ENCODE peak calls at places on chromosome 12, in eight cellular contexts. W, L, J, M, H, N, R and D are unnamed samples.

GRCh38 chr12:107247650-107248049 is 154.3 kb upstream of the CRY1 start:
- DNase-seq in L (no peak), W (no peak), M (no peak), N (no peak), R (no peak), H (no peak), J (no peak), D (no peak)

GRCh38 chr12:13073191-13073590 is 29.0 kb downstream of the FAM234B start:
- DNase-seq in N (no peak), L (no peak), J (no peak), M (no peak), H (no peak), R (no peak), W (no peak), D (no peak)

GRCh38 chr12:6790496-6791150 is 1.3 kb downstream of the CD4 start:
- DNase-seq in W (no peak), N (no peak), R (no peak), H (peak), L (no peak), M (no peak), J (no peak), D (no peak)

GRCh38 chr12:48037267-48037915 is 33.1 kb upstream of the COL2A1 start:
- DNase-seq in L (no peak), W (no peak), N (no peak), J (no peak), H (no peak), R (peak), M (peak), D (no peak)

GRCh38 chr12:2575245-2575644 is 219.5 kb upstream of the FKBP4 start:
- DNase-seq in L (no peak), H (no peak), R (no peak), M (no peak), W (no peak), J (no peak), N (no peak), D (no peak)

GRCh38 chr12:100401660-100402059 is 44.8 kb downstream of the SLC17A8 start:
- DNase-seq in R (no peak), L (no peak), J (peak), W (no peak), N (no peak), H (no peak), M (peak), D (no peak)

GRCh38 chr12:46084666-46085631 is 94.6 kb upstream of the SCAF11 start:
- DNase-seq in W (no peak), J (no peak), H (no peak), R (no peak), L (no peak), N (no peak), M (no peak), D (no peak)

GRCh38 chr12:26109343-26109841 is 15.4 kb downstream of the BHLHE41 start:
- DNase-seq in M (no peak), H (no peak), L (no peak), N (no peak), W (no peak), J (no peak), R (no peak), D (no peak)

GRCh38 chr12:3034067-3034750 is 43.0 kb upstream of the TSPAN9 start:
- DNase-seq in W (no peak), N (peak), L (peak), J (peak), R (peak), H (no peak), M (peak), D (no peak)

GRCh38 chr12:64142784-64143183 is 79.3 kb downstream of the KICS2 start:
- DNase-seq in W (no peak), L (no peak), M (no peak), N (no peak), H (no peak), J (no peak), R (no peak), D (no peak)

GRCh38 chr12:53233671-53234091 is 1.7 kb upstream of the RARG start:
- DNase-seq in R (no peak), M (no peak), J (no peak), W (no peak), N (peak), H (no peak), L (no peak), D (no peak)
- TF ChIP-seq CTCF in R (peak), M (no peak), J (no peak), W (no peak), N (no peak), H (no peak), L (no peak), D (no peak)

DNA sequence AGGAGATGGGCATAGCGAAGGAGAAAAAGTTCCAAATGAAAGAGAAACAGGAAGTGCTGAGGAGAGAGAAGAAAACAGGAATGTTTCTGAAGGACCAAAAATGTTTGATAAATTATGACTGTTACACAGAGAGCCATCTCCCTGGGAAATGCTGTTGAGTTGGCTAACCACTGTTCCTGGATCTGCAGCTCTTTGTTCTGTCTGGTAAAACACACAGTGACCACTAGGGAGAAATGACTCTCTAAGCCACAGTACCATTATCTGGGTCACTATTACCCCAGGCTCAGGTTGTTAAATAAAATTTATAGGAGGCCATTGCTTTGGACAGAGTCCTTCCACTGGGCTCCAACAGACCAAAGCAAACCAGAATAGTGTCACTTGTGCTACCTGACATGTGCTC is 219.3 kb downstream of the CRADD start:
- DNase-seq in L (no peak), R (peak), J (no peak), M (no peak), N (no peak), H (no peak), W (no peak), D (no peak)
- TF ChIP-seq CTCF in L (no peak), R (peak), J (no peak), M (peak), N (no peak), H (no peak), W (no peak), D (no peak)

DNA sequence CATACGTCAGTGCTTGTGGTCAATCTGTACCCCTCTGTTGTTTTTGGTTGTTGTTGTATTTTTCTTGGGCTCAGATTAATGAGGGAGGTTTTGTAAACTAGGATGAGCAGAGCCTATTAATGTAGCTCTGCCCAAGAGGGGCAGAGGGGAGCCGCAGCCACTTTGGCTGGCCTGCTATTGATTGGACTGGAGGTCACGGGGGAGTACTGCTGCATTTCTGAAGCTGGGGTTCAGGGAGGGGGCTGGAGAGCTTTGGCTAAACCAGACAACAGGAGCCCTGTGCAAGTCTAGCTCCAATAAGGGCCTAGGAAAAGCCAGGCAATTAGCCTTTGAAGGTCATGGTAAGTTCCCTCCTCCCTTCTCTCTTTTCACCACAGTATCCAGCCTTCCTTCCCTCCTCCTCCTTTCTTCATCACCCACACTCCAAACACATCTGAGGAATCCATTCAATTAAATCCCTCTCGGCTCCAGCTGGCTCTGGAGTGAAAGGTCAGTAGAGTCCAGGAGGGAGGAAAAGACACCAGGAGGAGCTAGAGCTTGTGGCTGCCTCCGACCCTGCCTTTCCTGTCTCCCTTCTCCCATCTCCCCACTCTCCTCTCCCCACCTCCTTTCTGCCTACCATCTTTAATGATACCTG is 344.2 kb upstream of the LMO3 start:
- DNase-seq in H (no peak), N (no peak), W (no peak), M (no peak), L (no peak), R (peak), J (no peak), D (no peak)
- TF ChIP-seq CTCF in H (no peak), N (no peak), W (no peak), M (no peak), L (no peak), R (peak), J (no peak), D (no peak)

GRCh38 chr12:129676411-129676810 is 227.4 kb downstream of the TMEM132D start:
- DNase-seq in R (no peak), L (no peak), M (no peak), W (no peak), N (no peak), J (no peak), H (no peak), D (no peak)

GRCh38 chr12:129673807-129674206 is 230.0 kb downstream of the TMEM132D start:
- DNase-seq in J (no peak), N (no peak), L (no peak), R (no peak), M (no peak), H (no peak), W (no peak), D (no peak)

GRCh38 chr12:129675947-129676346 is 227.9 kb downstream of the TMEM132D start:
- DNase-seq in L (no peak), H (no peak), M (no peak), W (no peak), N (no peak), J (no peak), R (no peak), D (no peak)

GRCh38 chr12:129672110-129672509 is 231.7 kb downstream of the TMEM132D start:
- DNase-seq in W (no peak), H (no peak), R (no peak), J (no peak), N (no peak), L (no peak), M (no peak), D (no peak)
- TF ChIP-seq CTCF in W (no peak), H (no peak), R (no peak), J (no peak), N (no peak), L (no peak), M (no peak), D (no peak)

GRCh38 chr12:72083096-72083825 is 144.6 kb downstream of the TPH2 start:
- DNase-seq in W (no peak), N (no peak), R (peak), M (no peak), H (no peak), L (no peak), J (no peak), D (no peak)

GRCh38 chr12:72077111-72077820 is 138.6 kb downstream of the TPH2 start:
- DNase-seq in M (no peak), J (no peak), R (no peak), L (no peak), N (no peak), W (no peak), H (no peak), D (no peak)

GRCh38 chr12:72076558-72076915 is 137.9 kb downstream of the TPH2 start:
- DNase-seq in R (no peak), M (no peak), J (no peak), L (no peak), H (no peak), W (no peak), N (no peak), D (no peak)

GRCh38 chr12:72084061-72084460 is 145.4 kb downstream of the TPH2 start:
- DNase-seq in M (no peak), N (no peak), J (no peak), W (no peak), L (no peak), R (no peak), H (no peak), D (no peak)

DNA sequence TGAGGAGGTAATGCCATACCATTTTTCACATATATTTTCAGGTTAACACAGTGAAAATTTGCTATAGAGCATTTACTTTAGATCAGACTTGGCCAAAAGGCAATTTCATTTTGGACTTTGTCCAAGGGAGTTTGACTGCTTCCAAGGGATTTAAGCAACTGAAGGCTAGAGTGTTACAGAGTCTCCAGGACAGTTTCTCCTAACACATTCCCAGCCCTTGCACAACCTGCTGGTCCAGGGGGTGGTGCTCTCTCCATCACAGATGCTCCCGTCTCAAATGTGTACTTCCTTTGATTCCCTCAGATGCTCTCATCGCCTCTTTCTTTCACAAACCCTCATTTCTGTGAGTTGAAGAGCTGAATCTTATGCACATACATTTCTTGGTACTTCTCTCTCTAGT is 143.1 kb downstream of the TPH2 start:
- DNase-seq in J (no peak), H (no peak), N (no peak), L (no peak), R (peak), M (no peak), W (no peak), D (no peak)
- TF ChIP-seq CTCF in J (no peak), H (no peak), N (no peak), L (no peak), R (no peak), M (no peak), W (no peak), D (no peak)

GRCh38 chr12:81798294-81798693 is 39.1 kb upstream of the PPFIA2 start:
- DNase-seq in H (no peak), N (no peak), R (no peak), J (no peak), M (no peak), L (no peak), W (no peak), D (no peak)

GRCh38 chr12:81800298-81801148 is 41.4 kb upstream of the PPFIA2 start:
- DNase-seq in H (no peak), M (peak), R (peak), N (no peak), J (no peak), W (no peak), L (no peak), D (no peak)

GRCh38 chr12:81792666-81793065 is 33.5 kb upstream of the PPFIA2 start:
- DNase-seq in L (no peak), R (no peak), M (no peak), N (no peak), J (no peak), H (no peak), W (no peak), D (no peak)

GRCh38 chr12:81797100-81797499 is 38.0 kb upstream of the PPFIA2 start:
- DNase-seq in H (no peak), M (peak), L (no peak), W (no peak), N (peak), J (no peak), R (peak), D (no peak)
- TF ChIP-seq CTCF in H (no peak), M (peak), L (peak), W (no peak), N (no peak), J (peak), R (peak), D (no peak)

DNA sequence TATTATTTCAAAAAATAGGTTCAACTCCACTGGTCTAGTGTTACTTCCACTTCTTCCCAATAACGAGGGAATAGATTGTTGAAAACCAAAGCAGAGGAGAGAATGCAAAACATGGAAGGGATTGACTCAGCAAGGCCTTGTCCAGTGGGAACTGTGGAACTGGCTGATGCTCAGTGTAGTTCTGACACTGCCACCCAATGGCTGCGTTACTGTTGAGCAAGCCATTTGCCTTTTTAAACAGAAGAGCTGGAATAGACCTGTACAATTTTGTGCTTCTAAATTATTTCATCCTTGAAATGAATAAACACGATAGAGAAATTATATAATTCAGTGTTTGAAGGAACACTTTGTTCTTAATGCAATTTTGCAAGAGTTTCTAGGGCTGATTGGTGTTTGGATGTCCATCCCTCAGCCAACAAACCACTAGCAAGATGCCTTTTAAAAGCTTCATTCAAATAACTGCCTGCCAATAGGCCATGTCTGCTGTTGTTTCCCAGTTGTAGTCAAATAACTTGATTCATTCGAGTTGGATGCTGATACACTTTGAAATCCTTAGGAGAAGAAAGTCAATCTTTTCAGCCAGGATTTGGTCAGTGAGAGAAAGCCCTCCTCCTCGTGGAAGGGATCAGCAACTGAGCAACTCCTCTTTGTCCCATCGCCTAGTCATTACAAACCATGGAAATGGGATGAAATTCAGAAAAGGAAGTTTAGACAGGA is 7.2 kb upstream of the MGP start:
- DNase-seq in H (no peak), L (no peak), N (no peak), W (no peak), M (peak), J (no peak), R (peak), D (no peak)
- TF ChIP-seq CTCF in H (no peak), L (no peak), N (no peak), W (no peak), M (peak), J (no peak), R (peak), D (no peak)

GRCh38 chr12:116141110-116141832 is 136.2 kb downstream of the MED13L start:
- DNase-seq in J (no peak), H (no peak), L (no peak), M (no peak), W (no peak), R (no peak), N (no peak), D (no peak)
- TF ChIP-seq CTCF in J (no peak), H (peak), L (peak), M (peak), W (peak), R (no peak), N (no peak), D (no peak)